ENCODE peak calls at places on chromosomes 13 and 19, in four cellular contexts. G is K562, E is HCT116, Z is fibroblast of lung. F is an unnamed sample.

GRCh38 chr19:31145909-31146453 is 203.3 kb downstream of the TSHZ3 start:
- DNase-seq in E (no peak), G (no peak), Z (no peak), F (no peak)

GRCh38 chr19:47521473-47522180 is 6.8 kb upstream of the NAPA start:
- DNase-seq in G (no peak), Z (no peak), E (no peak), F (no peak)

GRCh38 chr13:99085139-99085845 is 107.4 kb upstream of the DOCK9 start:
- DNase-seq in Z (no peak), E (no peak), G (peak; percentile 28), F (no peak)

GRCh38 chr13:72850959-72851677 is 69.2 kb downstream of the PIBF1 start:
- DNase-seq in Z (no peak), G (no peak), E (no peak), F (no peak)

GRCh38 chr13:44040070-44040753 is 160.5 kb downstream of the LACC1 start:
- DNase-seq in G (no peak), Z (peak; percentile 44), E (no peak), F (peak; percentile 37)

GRCh38 chr13:95296326-95296939 is 4.8 kb downstream of the ABCC4 start:
- DNase-seq in Z (no peak), E (peak; percentile 21), G (no peak), F (no peak)

GRCh38 chr19:47447470-47448359 is 24.0 kb downstream of the SLC8A2 start:
- DNase-seq in E (peak; percentile 85), G (peak; percentile 97), Z (peak; percentile 15), F (no peak)

GRCh38 chr19:54317965-54318240 is 4.9 kb upstream of the LILRA5 start:
- DNase-seq in G (no peak), E (no peak), Z (no peak), F (no peak)

GRCh38 chr13:97407540-97407939 is 26.4 kb upstream of the RAP2A start:
- DNase-seq in G (no peak), Z (no peak), E (no peak), F (no peak)

GRCh38 chr13:71828564-71828963 is 38.4 kb downstream of the DACH1 start:
- DNase-seq in G (no peak), Z (no peak), E (no peak), F (no peak)

GRCh38 chr13:110409581-110409992 is 102.5 kb downstream of the COL4A2 start:
- DNase-seq in E (no peak), Z (peak; percentile 93), G (no peak), F (peak; percentile 92)

GRCh38 chr19:16615788-16616187 is 12.2 kb downstream of the MED26 start:
- DNase-seq in E (no peak), Z (no peak), G (peak; percentile 59), F (no peak)

GRCh38 chr13:30331331-30331771 is 24.0 kb upstream of the KATNAL1 start:
- DNase-seq in G (no peak), E (no peak), Z (no peak), F (no peak)

GRCh38 chr13:113928701-113929627 is 44.9 kb downstream of the C13orf46 start:
- DNase-seq in G (no peak), E (no peak), Z (peak; percentile 68), F (peak; percentile 51)

GRCh38 chr13:78465250-78465649 is 138.1 kb downstream of the POU4F1 start:
- DNase-seq in G (no peak), E (no peak), Z (no peak), F (no peak)

GRCh38 chr13:44218501-44219240 is 155.0 kb upstream of the SERP2 start:
- DNase-seq in E (no peak), Z (peak; percentile 46), G (no peak), F (no peak)

GRCh38 chr13:49625392-49626137 is 2.7 kb upstream of the ARL11 start:
- DNase-seq in G (no peak), Z (no peak), E (no peak), F (no peak)

GRCh38 chr13:112150352-112150751 is 83.4 kb downstream of the SOX1 start:
- DNase-seq in E (no peak), G (no peak), Z (no peak), F (no peak)

GRCh38 chr19:29503140-29503758 is 22.5 kb upstream of the VSTM2B start:
- DNase-seq in G (no peak), Z (no peak), E (no peak), F (no peak)

GRCh38 chr13:99658266-99658991 is 157.2 kb downstream of the TM9SF2 start:
- DNase-seq in G (no peak), E (no peak), Z (peak; percentile 54), F (peak; percentile 33)

GRCh38 chr19:17719730-17720486 is 628 bp downstream of the MAP1S start:
- DNase-seq in E (no peak), Z (no peak), G (peak; percentile 67), F (no peak)

GRCh38 chr13:28429685-28430290 is 65.1 kb downstream of the FLT1 start:
- DNase-seq in Z (no peak), G (no peak), E (no peak), F (no peak)

GRCh38 chr13:91195789-91196188 is 151.7 kb upstream of the MIR17HG start:
- DNase-seq in E (no peak), Z (no peak), G (no peak), F (no peak)

GRCh38 chr13:106597759-106598395 is 29.9 kb upstream of the ARGLU1 start:
- DNase-seq in G (no peak), E (no peak), Z (no peak), F (no peak)

GRCh38 chr19:37251308-37252229 is 33.6 kb downstream of the ZNF383 start:
- DNase-seq in E (no peak), Z (peak; percentile 100), G (peak; percentile 19), F (peak; percentile 100)

GRCh38 chr19:29526730-29527499 is 1.1 kb downstream of the VSTM2B start:
- DNase-seq in G (peak; percentile 36), E (no peak), Z (no peak), F (no peak)

GRCh38 chr19:33740811-33741396 is 55.8 kb upstream of the KCTD15 start:
- DNase-seq in G (peak; percentile 70), Z (peak; percentile 27), E (no peak), F (peak; percentile 27)

GRCh38 chr13:98778749-98779148 is 26.3 kb upstream of the SLC15A1 start:
- DNase-seq in E (no peak), G (no peak), Z (peak; percentile 48), F (peak; percentile 44)

GRCh38 chr13:39451301-39451700 is 151.7 kb downstream of the LHFPL6 start:
- DNase-seq in E (no peak), G (no peak), Z (peak; percentile 43), F (peak; percentile 25)

GRCh38 chr19:39030854-39031367 is 1.4 kb downstream of the FBXO27 start:
- DNase-seq in Z (no peak), E (no peak), G (no peak), F (no peak)

GRCh38 chr19:39037194-39037593 is 4.8 kb upstream of the FBXO27 start:
- DNase-seq in G (no peak), E (no peak), Z (no peak), F (no peak)

GRCh38 chr19:39031368-39032163 is 783 bp downstream of the FBXO27 start:
- DNase-seq in E (peak; percentile 94), Z (peak; percentile 81), G (peak; percentile 97), F (peak; percentile 63)

GRCh38 chr19:39038098-39038497 is 5.7 kb upstream of the FBXO27 start:
- DNase-seq in Z (peak; percentile 35), G (peak; percentile 77), E (peak; percentile 37), F (no peak)

GRCh38 chr19:39032164-39032918 is at the start of gene FBXO27:
- DNase-seq in E (peak; percentile 16), Z (peak; percentile 21), G (peak; percentile 68), F (no peak)
- H3K4me3 ChIP-seq in E (peak within 1 kb of the TSS; percentile 65), Z (peak within 1 kb of the TSS; percentile 62), G (peak within 1 kb of the TSS; percentile 54), F (peak within 1 kb of the TSS; percentile 68)

GRCh38 chr13:25167349-25167748 is 4.7 kb downstream of the AMER2 start:
- DNase-seq in Z (no peak), G (no peak), E (no peak), F (no peak)
- H3K9ac ChIP-seq in Z (no peak overlapping the region), G (no peak overlapping the region), E (no peak overlapping the region), F (no peak overlapping the region)

GRCh38 chr19:11881151-11881800 is 6.3 kb upstream of the ZNF69 start:
- DNase-seq in G (peak; percentile 56), Z (peak; percentile 28), E (peak; percentile 23), F (peak; percentile 20)

GRCh38 chr19:11890634-11891033 is 3.1 kb downstream of the ZNF69 start:
- DNase-seq in E (no peak), Z (no peak), G (no peak), F (no peak)

GRCh38 chr19:11887618-11888531 is at the start of gene ZNF69:
- DNase-seq in G (peak; percentile 88), Z (peak; percentile 75), E (no peak), F (peak; percentile 64)

DNA sequence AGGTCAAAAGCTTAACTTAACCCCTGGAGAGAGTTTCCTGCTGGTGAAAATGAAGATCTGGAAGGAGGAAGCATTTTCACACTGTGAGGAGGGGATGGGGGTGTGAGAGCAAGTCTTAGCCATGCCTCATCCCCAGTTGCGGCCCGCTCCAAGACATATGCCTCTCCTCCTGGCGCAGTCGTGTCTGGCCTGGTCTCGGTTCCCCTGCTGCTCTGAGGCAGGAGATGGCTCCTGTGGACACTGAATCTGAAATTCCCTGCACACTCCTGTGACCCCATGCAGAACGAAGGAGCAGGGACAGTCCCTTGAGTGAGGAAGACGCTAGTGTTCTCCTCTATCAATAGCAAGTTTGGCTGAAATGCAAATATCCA is 350 bp upstream of the ZNF69 start:
- DNase-seq in Z (peak; percentile 24), E (no peak), G (no peak), F (no peak)
- H2AFZ ChIP-seq in Z (peak overlapping the region; percentile 97), E (no peak overlapping the region), G (peak overlapping the region; percentile 95), F (peak overlapping the region; percentile 92)

GRCh38 chr13:42392706-42393572 is 121.0 kb downstream of the AKAP11 start:
- DNase-seq in G (no peak), Z (peak; percentile 9), E (no peak), F (peak; percentile 2)
- H3K4me3 ChIP-seq in G (no peak overlapping the region), Z (no peak overlapping the region), E (no peak overlapping the region), F (no peak overlapping the region)

GRCh38 chr13:33882804-33883203 is 64.9 kb downstream of the RFC3 start:
- DNase-seq in E (no peak), Z (no peak), G (no peak), F (no peak)

GRCh38 chr13:33879044-33879596 is 61.2 kb downstream of the RFC3 start:
- DNase-seq in E (no peak), Z (no peak), G (no peak), F (no peak)

GRCh38 chr13:33884506-33885221 is 66.7 kb downstream of the RFC3 start:
- DNase-seq in G (no peak), E (no peak), Z (no peak), F (no peak)
- H3K9ac ChIP-seq in G (no peak overlapping the region), E (no peak overlapping the region), Z (no peak overlapping the region), F (no peak overlapping the region)

GRCh38 chr19:58097349-58097748 is 682 bp downstream of the ZSCAN18 start:
- DNase-seq in E (no peak), G (no peak), Z (no peak), F (no peak)

GRCh38 chr19:58097783-58098681 is at the start of gene ZSCAN18:
- DNase-seq in E (no peak), G (peak; percentile 82), Z (peak; percentile 92), F (peak; percentile 88)

GRCh38 chr19:58095328-58095727 is 2.7 kb downstream of the ZSCAN18 start:
- DNase-seq in Z (no peak), G (no peak), E (no peak), F (no peak)

GRCh38 chr19:58096884-58097283 is 1.1 kb downstream of the ZSCAN18 start:
- DNase-seq in Z (no peak), E (no peak), G (no peak), F (no peak)

DNA sequence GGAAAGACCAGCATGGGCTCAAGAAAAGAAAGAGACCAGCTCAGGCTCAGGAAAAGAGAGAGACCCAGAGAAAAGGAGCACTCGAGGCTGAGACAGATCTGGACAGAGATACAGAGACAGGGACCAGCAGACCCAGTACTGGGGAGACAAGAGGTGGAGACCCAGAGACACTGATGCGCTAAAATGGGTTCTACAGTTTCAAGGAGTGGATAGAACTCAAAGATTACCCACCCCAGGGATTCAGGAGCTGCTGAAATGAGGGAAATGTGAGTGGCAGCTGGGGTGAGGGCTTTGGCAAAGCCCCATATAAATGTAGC is 609 bp upstream of the ZSCAN18 start:
- DNase-seq in G (no peak), E (no peak), Z (no peak), F (no peak)
- H2AFZ ChIP-seq in G (peak overlapping the region; percentile 25), E (no peak overlapping the region), Z (peak overlapping the region; percentile 54), F (peak overlapping the region; percentile 88)

F was measured in astrocyte.